ENCODE peak calls at places on chromosome 16, in six cellular contexts. One of them, this sample, is unnamed.

GRCh38 chr16:81700071-81700779 is 78.9 kb upstream of the PLCG2 start:
- DNase-seq in fibroblast of mammary gland: no peak
- DNase-seq in AG04450: no peak
- DNase-seq in left ventricle myocardium inferior: no peak
- DNase-seq in right lobe of liver: no peak
- DNase-seq in BJ: no peak
- DNase-seq in this sample: no peak

GRCh38 chr16:27237229-27238015 is 31.1 kb downstream of the NSMCE1 start:
- DNase-seq in right lobe of liver: no peak
- DNase-seq in fibroblast of mammary gland: no peak
- DNase-seq in AG04450: no peak
- DNase-seq in left ventricle myocardium inferior: no peak
- DNase-seq in BJ: no peak
- DNase-seq in this sample: no peak

GRCh38 chr16:3938843-3939624 is 58.5 kb upstream of the CREBBP start:
- DNase-seq in BJ: peak; percentile 67
- DNase-seq in AG04450: peak; percentile 77
- DNase-seq in left ventricle myocardium inferior: peak; percentile 43
- DNase-seq in right lobe of liver: no peak
- DNase-seq in fibroblast of mammary gland: no peak
- DNase-seq in this sample: peak; percentile 34

GRCh38 chr16:2472885-2473284 is 1.8 kb downstream of the NTN3 start:
- DNase-seq in right lobe of liver: peak; percentile 90
- DNase-seq in BJ: no peak
- DNase-seq in left ventricle myocardium inferior: no peak
- DNase-seq in AG04450: no peak
- DNase-seq in fibroblast of mammary gland: no peak
- DNase-seq in this sample: no peak

GRCh38 chr16:3961449-3961849 is 80.9 kb upstream of the CREBBP start:
- DNase-seq in fibroblast of mammary gland: peak; percentile 57
- DNase-seq in BJ: no peak
- DNase-seq in AG04450: no peak
- DNase-seq in right lobe of liver: no peak
- DNase-seq in left ventricle myocardium inferior: no peak
- DNase-seq in this sample: no peak

GRCh38 chr16:81284995-81285600 is 29.7 kb upstream of the GAN start:
- DNase-seq in left ventricle myocardium inferior: no peak
- DNase-seq in BJ: no peak
- DNase-seq in fibroblast of mammary gland: no peak
- DNase-seq in AG04450: no peak
- DNase-seq in right lobe of liver: no peak
- DNase-seq in this sample: no peak

GRCh38 chr16:48232459-48233040 is 11.6 kb upstream of the LONP2 start:
- DNase-seq in AG04450: no peak
- DNase-seq in right lobe of liver: no peak
- DNase-seq in BJ: no peak
- DNase-seq in fibroblast of mammary gland: peak; percentile 37
- DNase-seq in left ventricle myocardium inferior: no peak
- DNase-seq in this sample: no peak

GRCh38 chr16:58125041-58125440 is 4.1 kb downstream of the CFAP20 start:
- DNase-seq in AG04450: no peak
- DNase-seq in BJ: no peak
- DNase-seq in right lobe of liver: no peak
- DNase-seq in fibroblast of mammary gland: no peak
- DNase-seq in left ventricle myocardium inferior: no peak
- DNase-seq in this sample: no peak

GRCh38 chr16:58102665-58103427 is 26.3 kb downstream of the CFAP20 start:
- DNase-seq in fibroblast of mammary gland: no peak
- DNase-seq in right lobe of liver: no peak
- DNase-seq in BJ: no peak
- DNase-seq in left ventricle myocardium inferior: peak; percentile 50
- DNase-seq in AG04450: no peak
- DNase-seq in this sample: no peak

GRCh38 chr16:70635356-70636016 is 10.9 kb upstream of the IL34 start:
- DNase-seq in right lobe of liver: no peak
- DNase-seq in AG04450: peak; percentile 51
- DNase-seq in left ventricle myocardium inferior: peak; percentile 33
- DNase-seq in fibroblast of mammary gland: peak; percentile 75
- DNase-seq in BJ: peak; percentile 30
- DNase-seq in this sample: peak; percentile 57

GRCh38 chr16:53960050-53960812 is 256.3 kb downstream of the FTO start:
- DNase-seq in right lobe of liver: no peak
- DNase-seq in left ventricle myocardium inferior: no peak
- DNase-seq in BJ: no peak
- DNase-seq in AG04450: no peak
- DNase-seq in fibroblast of mammary gland: no peak
- DNase-seq in this sample: no peak

GRCh38 chr16:12162151-12162559 is 185.6 kb downstream of the SNX29 start:
- DNase-seq in right lobe of liver: peak; percentile 47
- DNase-seq in left ventricle myocardium inferior: no peak
- DNase-seq in AG04450: no peak
- DNase-seq in BJ: no peak
- DNase-seq in fibroblast of mammary gland: no peak
- DNase-seq in this sample: no peak

GRCh38 chr16:71479420-71479819 is 9.7 kb downstream of the ZNF19 start:
- DNase-seq in BJ: no peak
- DNase-seq in AG04450: no peak
- DNase-seq in left ventricle myocardium inferior: no peak
- DNase-seq in fibroblast of mammary gland: peak; percentile 50
- DNase-seq in right lobe of liver: no peak
- DNase-seq in this sample: peak; percentile 49

GRCh38 chr16:56866955-56867830 is 2.2 kb downstream of the SLC12A3 start:
- DNase-seq in AG04450: no peak
- DNase-seq in left ventricle myocardium inferior: no peak
- DNase-seq in fibroblast of mammary gland: peak; percentile 72
- DNase-seq in BJ: no peak
- DNase-seq in right lobe of liver: no peak
- DNase-seq in this sample: peak; percentile 69

GRCh38 chr16:29775742-29776408 is 2.2 kb upstream of the ZG16 start:
- DNase-seq in right lobe of liver: no peak
- DNase-seq in left ventricle myocardium inferior: no peak
- DNase-seq in AG04450: no peak
- DNase-seq in fibroblast of mammary gland: peak; percentile 53
- DNase-seq in BJ: no peak
- DNase-seq in this sample: peak; percentile 77

GRCh38 chr16:64380751-64381150 is 741.1 kb downstream of the CDH11 start:
- DNase-seq in AG04450: no peak
- DNase-seq in fibroblast of mammary gland: no peak
- DNase-seq in BJ: no peak
- DNase-seq in left ventricle myocardium inferior: no peak
- DNase-seq in right lobe of liver: no peak
- DNase-seq in this sample: no peak

GRCh38 chr16:87391324-87391949 is 699 bp upstream of the MAP1LC3B start:
- DNase-seq in BJ: no peak
- DNase-seq in AG04450: no peak
- DNase-seq in left ventricle myocardium inferior: peak; percentile 77
- DNase-seq in fibroblast of mammary gland: peak; percentile 37
- DNase-seq in right lobe of liver: peak; percentile 85
- DNase-seq in this sample: no peak

GRCh38 chr16:67399218-67399733 is 6.0 kb upstream of the TPPP3 start:
- DNase-seq in left ventricle myocardium inferior: no peak
- DNase-seq in BJ: no peak
- DNase-seq in fibroblast of mammary gland: no peak
- DNase-seq in right lobe of liver: no peak
- DNase-seq in AG04450: no peak
- DNase-seq in this sample: peak; percentile 36
- TF ChIP-seq CTCF in left ventricle myocardium inferior: peak; percentile 84
- TF ChIP-seq CTCF in BJ: peak; percentile 65
- TF ChIP-seq CTCF in fibroblast of mammary gland: peak; percentile 54
- TF ChIP-seq CTCF in right lobe of liver: peak; percentile 49
- TF ChIP-seq CTCF in AG04450: peak; percentile 70
- TF ChIP-seq CTCF in this sample: peak; percentile 56

GRCh38 chr16:28494141-28494851 is at the start of gene APOBR:
- DNase-seq in left ventricle myocardium inferior: peak; percentile 30
- DNase-seq in BJ: no peak
- DNase-seq in fibroblast of mammary gland: no peak
- DNase-seq in right lobe of liver: no peak
- DNase-seq in AG04450: no peak
- DNase-seq in this sample: no peak
- H3K4me3 ChIP-seq in left ventricle myocardium inferior: peak within 1 kb of the TSS; percentile 44
- H3K4me3 ChIP-seq in BJ: no peak within 1 kb of the TSS
- H3K4me3 ChIP-seq in fibroblast of mammary gland: no peak within 1 kb of the TSS
- H3K4me3 ChIP-seq in right lobe of liver: peak within 1 kb of the TSS; percentile 16
- H3K4me3 ChIP-seq in AG04450: no peak within 1 kb of the TSS
- H3K4me3 ChIP-seq in this sample: no peak within 1 kb of the TSS

GRCh38 chr16:55035037-55035436 is 104.4 kb downstream of the IRX5 start:
- DNase-seq in BJ: no peak
- DNase-seq in left ventricle myocardium inferior: no peak
- DNase-seq in right lobe of liver: peak; percentile 51
- DNase-seq in AG04450: no peak
- DNase-seq in fibroblast of mammary gland: peak; percentile 5
- DNase-seq in this sample: peak; percentile 42
- TF ChIP-seq CTCF in BJ: peak; percentile 25
- TF ChIP-seq CTCF in left ventricle myocardium inferior: peak; percentile 53
- TF ChIP-seq CTCF in right lobe of liver: peak; percentile 14
- TF ChIP-seq CTCF in AG04450: peak; percentile 24
- TF ChIP-seq CTCF in fibroblast of mammary gland: peak; percentile 39
- TF ChIP-seq CTCF in this sample: peak; percentile 50

DNA sequence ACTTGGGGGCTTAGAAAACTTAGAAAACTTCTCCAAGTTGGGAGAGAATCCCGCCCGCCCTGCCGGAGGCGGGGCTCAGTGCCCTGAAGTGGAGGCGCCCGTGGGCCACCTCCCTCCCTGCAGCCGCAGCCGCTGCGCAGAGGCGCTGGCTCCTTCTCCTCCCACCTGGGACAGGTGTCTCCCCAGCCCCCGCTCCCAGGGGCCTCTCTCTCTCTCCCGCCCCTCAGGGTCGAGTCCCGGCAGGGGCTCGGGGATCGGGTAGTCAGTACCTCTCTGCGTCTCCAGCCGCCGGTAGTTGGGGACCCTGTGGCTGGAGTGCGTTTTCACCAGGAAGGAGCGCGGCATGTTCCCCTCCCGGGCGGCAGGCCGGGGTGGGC is 257 bp downstream of the SNAI3 start:
- DNase-seq in right lobe of liver: no peak
- DNase-seq in left ventricle myocardium inferior: no peak
- DNase-seq in fibroblast of mammary gland: no peak
- DNase-seq in BJ: no peak
- DNase-seq in AG04450: no peak
- DNase-seq in this sample: peak; percentile 36
- H3K4me3 ChIP-seq in right lobe of liver: peak overlapping the region; percentile 55
- H3K4me3 ChIP-seq in left ventricle myocardium inferior: peak overlapping the region; percentile 76
- H3K4me3 ChIP-seq in fibroblast of mammary gland: peak overlapping the region; percentile 33
- H3K4me3 ChIP-seq in BJ: peak overlapping the region; percentile 47
- H3K4me3 ChIP-seq in AG04450: peak overlapping the region; percentile 53
- H3K4me3 ChIP-seq in this sample: peak overlapping the region; percentile 46

GRCh38 chr16:79949417-79949816 is 348.9 kb upstream of the MAF start:
- DNase-seq in fibroblast of mammary gland: no peak
- DNase-seq in AG04450: no peak
- DNase-seq in left ventricle myocardium inferior: no peak
- DNase-seq in right lobe of liver: no peak
- DNase-seq in BJ: no peak
- DNase-seq in this sample: no peak

GRCh38 chr16:79943738-79944137 is 343.2 kb upstream of the MAF start:
- DNase-seq in BJ: no peak
- DNase-seq in fibroblast of mammary gland: no peak
- DNase-seq in AG04450: no peak
- DNase-seq in left ventricle myocardium inferior: no peak
- DNase-seq in right lobe of liver: no peak
- DNase-seq in this sample: peak; percentile 39

GRCh38 chr16:79950932-79951719 is 350.6 kb upstream of the MAF start:
- DNase-seq in fibroblast of mammary gland: no peak
- DNase-seq in left ventricle myocardium inferior: no peak
- DNase-seq in AG04450: no peak
- DNase-seq in BJ: no peak
- DNase-seq in right lobe of liver: no peak
- DNase-seq in this sample: no peak

GRCh38 chr16:79947771-79948170 is 347.2 kb upstream of the MAF start:
- DNase-seq in left ventricle myocardium inferior: no peak
- DNase-seq in BJ: no peak
- DNase-seq in AG04450: no peak
- DNase-seq in right lobe of liver: no peak
- DNase-seq in fibroblast of mammary gland: no peak
- DNase-seq in this sample: no peak
- TF ChIP-seq CTCF in left ventricle myocardium inferior: no peak
- TF ChIP-seq CTCF in BJ: no peak
- TF ChIP-seq CTCF in AG04450: no peak
- TF ChIP-seq CTCF in right lobe of liver: no peak
- TF ChIP-seq CTCF in fibroblast of mammary gland: no peak
- TF ChIP-seq CTCF in this sample: no peak

This sample was measured in epithelial cell of esophagus.